ENCODE peak calls at places on chromosomes 6 and 20, in four cellular contexts. One of them, this sample, is unnamed.

GRCh38 chr6:88870728-88871330 is 92.6 kb downstream of the RNGTT start:
- DNase-seq in endodermal cell: no peak
- DNase-seq in tibial artery: no peak
- DNase-seq in cardiac fibroblast: peak; percentile 78
- DNase-seq in this sample: peak; percentile 43

GRCh38 chr20:58760881-58761280 is 68.3 kb downstream of the NPEPL1 start:
- DNase-seq in endodermal cell: peak; percentile 8
- DNase-seq in tibial artery: no peak
- DNase-seq in cardiac fibroblast: no peak
- DNase-seq in this sample: no peak

GRCh38 chr20:51650685-51651134 is 108.2 kb upstream of the NFATC2 start:
- DNase-seq in endodermal cell: peak; percentile 32
- DNase-seq in tibial artery: no peak
- DNase-seq in cardiac fibroblast: peak; percentile 66
- DNase-seq in this sample: peak; percentile 81

GRCh38 chr6:35690484-35690883 is 1.8 kb upstream of the FKBP5 start:
- DNase-seq in endodermal cell: no peak
- DNase-seq in tibial artery: no peak
- DNase-seq in cardiac fibroblast: no peak
- DNase-seq in this sample: no peak

GRCh38 chr6:36050305-36050704 is 22.7 kb downstream of the MAPK14 start:
- DNase-seq in endodermal cell: no peak
- DNase-seq in tibial artery: no peak
- DNase-seq in cardiac fibroblast: no peak
- DNase-seq in this sample: no peak

GRCh38 chr6:143401060-143401426 is 49.5 kb downstream of the ADAT2 start:
- DNase-seq in endodermal cell: no peak
- DNase-seq in tibial artery: no peak
- DNase-seq in cardiac fibroblast: no peak
- DNase-seq in this sample: no peak

GRCh38 chr20:43507150-43508080 is at the start of gene L3MBTL1:
- DNase-seq in endodermal cell: peak; percentile 90
- DNase-seq in tibial artery: no peak
- DNase-seq in cardiac fibroblast: peak; percentile 47
- DNase-seq in this sample: no peak

GRCh38 chr6:446418-447366 is 55.1 kb downstream of the IRF4 start:
- DNase-seq in endodermal cell: no peak
- DNase-seq in tibial artery: peak; percentile 5
- DNase-seq in cardiac fibroblast: no peak
- DNase-seq in this sample: no peak

GRCh38 chr6:140174509-140174908 is 800.1 kb upstream of the CITED2 start:
- DNase-seq in endodermal cell: no peak
- DNase-seq in tibial artery: no peak
- DNase-seq in cardiac fibroblast: peak; percentile 85
- DNase-seq in this sample: peak; percentile 35

GRCh38 chr6:166179704-166180103 is 12.1 kb upstream of the TBXT start:
- DNase-seq in endodermal cell: no peak
- DNase-seq in tibial artery: no peak
- DNase-seq in cardiac fibroblast: no peak
- DNase-seq in this sample: no peak

GRCh38 chr6:101663099-101663498 is 269.6 kb downstream of the GRIK2 start:
- DNase-seq in endodermal cell: no peak
- DNase-seq in tibial artery: no peak
- DNase-seq in cardiac fibroblast: no peak
- DNase-seq in this sample: no peak

GRCh38 chr6:88165877-88166492 is at the start of gene CNR1:
- DNase-seq in endodermal cell: peak; percentile 84
- DNase-seq in tibial artery: peak; percentile 88
- DNase-seq in cardiac fibroblast: peak; percentile 44
- DNase-seq in this sample: no peak

GRCh38 chr6:33142501-33142900 is 49.8 kb downstream of the COL11A2 start:
- DNase-seq in endodermal cell: no peak
- DNase-seq in tibial artery: no peak
- DNase-seq in cardiac fibroblast: no peak
- DNase-seq in this sample: no peak

GRCh38 chr6:131782764-131783163 is 25.1 kb upstream of the ENPP1 start:
- DNase-seq in endodermal cell: peak; percentile 59
- DNase-seq in tibial artery: no peak
- DNase-seq in cardiac fibroblast: no peak
- DNase-seq in this sample: no peak

GRCh38 chr20:62788607-62789006 is 7.7 kb upstream of the MRGBP start:
- DNase-seq in endodermal cell: no peak
- DNase-seq in tibial artery: no peak
- DNase-seq in cardiac fibroblast: no peak
- DNase-seq in this sample: no peak

GRCh38 chr20:50226093-50226974 is 35.7 kb downstream of the CEBPB start:
- DNase-seq in endodermal cell: peak; percentile 35
- DNase-seq in tibial artery: peak; percentile 89
- DNase-seq in cardiac fibroblast: peak; percentile 67
- DNase-seq in this sample: no peak

GRCh38 chr20:58712823-58713731 is 20.5 kb downstream of the NPEPL1 start:
- DNase-seq in endodermal cell: no peak
- DNase-seq in tibial artery: peak; percentile 55
- DNase-seq in cardiac fibroblast: no peak
- DNase-seq in this sample: no peak

GRCh38 chr6:163717106-163717764 is 302.7 kb downstream of the QKI start:
- DNase-seq in endodermal cell: no peak
- DNase-seq in tibial artery: no peak
- DNase-seq in cardiac fibroblast: no peak
- DNase-seq in this sample: no peak

GRCh38 chr6:11270030-11271027 is 37.9 kb upstream of the NEDD9 start:
- DNase-seq in endodermal cell: no peak
- DNase-seq in tibial artery: no peak
- DNase-seq in cardiac fibroblast: peak; percentile 77
- DNase-seq in this sample: no peak

GRCh38 chr20:12821249-12821648 is 187.5 kb upstream of the SPTLC3 start:
- DNase-seq in endodermal cell: no peak
- DNase-seq in tibial artery: no peak
- DNase-seq in cardiac fibroblast: no peak
- DNase-seq in this sample: no peak

GRCh38 chr6:16414205-16414604 is 175.8 kb downstream of the GMPR start:
- DNase-seq in endodermal cell: no peak
- DNase-seq in tibial artery: no peak
- DNase-seq in cardiac fibroblast: peak; percentile 38
- DNase-seq in this sample: no peak

GRCh38 chr6:75934643-75935472 is 137.6 kb downstream of the IMPG1 start:
- DNase-seq in endodermal cell: peak; percentile 84
- DNase-seq in tibial artery: no peak
- DNase-seq in cardiac fibroblast: peak; percentile 86
- DNase-seq in this sample: no peak

GRCh38 chr20:18695175-18695574 is 107.3 kb downstream of the DTD1 start:
- DNase-seq in endodermal cell: no peak
- DNase-seq in tibial artery: no peak
- DNase-seq in cardiac fibroblast: no peak
- DNase-seq in this sample: no peak

GRCh38 chr6:149060300-149060984 is 257.1 kb upstream of the TAB2 start:
- DNase-seq in endodermal cell: no peak
- DNase-seq in tibial artery: no peak
- DNase-seq in cardiac fibroblast: no peak
- DNase-seq in this sample: no peak

GRCh38 chr20:17625246-17626051 is 55.6 kb downstream of the DSTN start:
- DNase-seq in endodermal cell: no peak
- DNase-seq in tibial artery: peak; percentile 64
- DNase-seq in cardiac fibroblast: no peak
- DNase-seq in this sample: no peak

GRCh38 chr20:17610566-17611289 is 40.9 kb downstream of the DSTN start:
- DNase-seq in endodermal cell: peak; percentile 59
- DNase-seq in tibial artery: peak; percentile 65
- DNase-seq in cardiac fibroblast: no peak
- DNase-seq in this sample: no peak

GRCh38 chr6:68741501-68742343 is 106.6 kb downstream of the ADGRB3 start:
- DNase-seq in endodermal cell: no peak
- DNase-seq in tibial artery: no peak
- DNase-seq in cardiac fibroblast: no peak
- DNase-seq in this sample: no peak

DNA sequence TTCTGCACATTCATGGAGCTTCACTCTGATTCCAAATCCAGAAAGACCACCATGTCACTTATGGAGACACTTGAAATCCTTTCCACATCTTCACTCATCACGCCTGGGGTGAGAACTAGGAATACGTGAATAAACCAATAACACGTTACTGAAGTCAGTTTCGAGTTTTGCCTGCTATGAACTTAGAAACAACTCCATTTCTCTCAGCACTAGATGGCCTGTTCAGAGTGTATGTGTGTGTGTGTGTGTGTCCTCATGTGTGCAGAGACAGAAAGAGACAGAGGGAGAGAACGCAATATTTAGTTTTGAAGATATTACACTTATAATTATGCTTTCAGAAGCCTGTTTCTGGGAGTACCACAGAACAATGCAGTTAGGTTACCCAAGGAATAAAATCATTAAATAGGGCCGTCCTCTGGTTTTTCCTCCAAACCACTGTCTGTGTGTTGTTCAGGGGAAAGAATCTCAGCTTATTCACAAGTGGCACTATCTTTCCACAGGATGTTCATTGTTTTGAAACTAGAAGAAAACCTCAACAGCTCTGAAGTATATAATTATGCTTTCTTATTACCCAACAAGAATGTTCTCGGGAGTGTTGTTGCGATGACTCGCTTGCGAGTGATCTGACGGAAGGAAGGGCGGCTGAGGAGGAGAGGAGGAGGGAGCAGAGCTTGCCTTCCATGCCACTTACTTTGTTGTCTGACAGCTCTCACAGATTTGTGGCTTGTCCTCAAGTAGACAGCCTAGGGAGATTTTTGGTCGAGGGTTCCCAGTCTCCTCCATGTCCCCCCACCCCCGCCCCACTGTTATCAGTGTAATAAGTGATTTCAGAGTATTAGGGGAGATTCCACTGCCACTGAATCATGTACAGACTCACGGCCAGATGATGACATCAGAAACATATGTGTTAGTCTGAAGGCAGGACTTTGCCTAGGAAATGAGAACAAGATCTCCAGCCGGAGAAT is 80.9 kb upstream of the CCN6 start:
- DNase-seq in endodermal cell: peak; percentile 68
- DNase-seq in tibial artery: peak; percentile 80
- DNase-seq in cardiac fibroblast: peak; percentile 95
- DNase-seq in this sample: peak; percentile 83
- H3K4me3 ChIP-seq in endodermal cell: no peak overlapping the region
- H3K4me3 ChIP-seq in tibial artery: no peak overlapping the region
- H3K4me3 ChIP-seq in cardiac fibroblast: peak overlapping the region; percentile 19
- H3K4me3 ChIP-seq in this sample: peak overlapping the region; percentile 26

GRCh38 chr6:168999392-168999791 is 254.3 kb downstream of the THBS2 start:
- DNase-seq in endodermal cell: no peak
- DNase-seq in tibial artery: no peak
- DNase-seq in cardiac fibroblast: no peak
- DNase-seq in this sample: no peak
- TF ChIP-seq CTCF in endodermal cell: no peak
- TF ChIP-seq CTCF in tibial artery: no peak
- TF ChIP-seq CTCF in cardiac fibroblast: no peak
- TF ChIP-seq CTCF in this sample: no peak

DNA sequence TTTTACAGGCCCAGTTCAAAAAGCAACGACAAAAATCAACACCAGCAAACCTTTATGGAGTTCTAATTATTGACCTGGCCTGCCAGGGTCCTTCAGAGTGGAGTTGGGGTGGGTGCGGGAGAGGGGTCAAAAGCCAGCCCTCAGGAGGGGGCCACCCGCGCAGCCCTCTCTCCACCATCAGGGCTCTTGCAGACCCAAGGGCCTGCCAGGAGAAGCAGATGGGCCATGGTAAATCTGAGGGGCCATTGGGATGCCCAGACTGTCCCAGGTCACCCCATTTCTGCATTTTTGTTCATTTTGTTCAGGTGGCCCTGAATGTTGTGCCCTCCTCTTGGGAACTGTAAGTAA is 88.4 kb downstream of the DHX35 start:
- DNase-seq in endodermal cell: no peak
- DNase-seq in tibial artery: no peak
- DNase-seq in cardiac fibroblast: no peak
- DNase-seq in this sample: no peak
- H3K4me3 ChIP-seq in endodermal cell: peak overlapping the region; percentile 89
- H3K4me3 ChIP-seq in tibial artery: peak overlapping the region; percentile 59
- H3K4me3 ChIP-seq in cardiac fibroblast: peak overlapping the region; percentile 77
- H3K4me3 ChIP-seq in this sample: peak overlapping the region; percentile 80

DNA sequence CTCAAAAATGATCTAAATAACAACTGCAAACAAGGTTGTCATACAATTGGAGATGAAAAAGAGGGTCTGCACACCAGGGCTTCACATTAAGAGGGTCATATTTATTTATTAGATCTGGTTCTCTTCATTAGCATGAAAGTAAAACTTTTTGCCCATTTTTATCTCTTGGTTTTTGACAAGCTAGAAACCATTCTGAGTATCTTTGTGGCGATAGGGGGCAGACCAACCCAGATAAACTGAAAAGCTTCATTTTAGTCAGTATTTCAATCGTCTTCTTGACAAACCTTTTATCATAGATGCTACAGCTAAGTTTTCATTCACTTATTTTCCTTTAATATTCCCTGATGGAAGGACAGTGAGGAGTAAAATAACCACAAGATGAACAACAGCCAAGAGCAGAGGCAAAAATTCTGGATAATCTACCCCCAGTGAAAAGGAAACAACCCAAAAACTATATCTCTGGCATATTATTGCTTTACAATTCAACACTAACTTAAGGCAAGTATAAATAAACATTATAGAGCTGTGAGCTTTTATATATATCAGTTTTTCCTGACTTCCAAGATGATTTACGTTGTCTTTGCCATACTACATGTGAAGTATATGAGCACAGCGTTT is 45.2 kb downstream of the THEMIS start:
- DNase-seq in endodermal cell: peak; percentile 62
- DNase-seq in tibial artery: no peak
- DNase-seq in cardiac fibroblast: peak; percentile 66
- DNase-seq in this sample: no peak
- TF ChIP-seq CTCF in endodermal cell: peak; percentile 75
- TF ChIP-seq CTCF in tibial artery: peak; percentile 54
- TF ChIP-seq CTCF in cardiac fibroblast: peak; percentile 61
- TF ChIP-seq CTCF in this sample: peak; percentile 70

GRCh38 chr6:74455786-74456185 is 750.1 kb downstream of the COL12A1 start:
- DNase-seq in endodermal cell: no peak
- DNase-seq in tibial artery: no peak
- DNase-seq in cardiac fibroblast: no peak
- DNase-seq in this sample: no peak

GRCh38 chr6:74458536-74458935 is 747.3 kb downstream of the COL12A1 start:
- DNase-seq in endodermal cell: no peak
- DNase-seq in tibial artery: no peak
- DNase-seq in cardiac fibroblast: no peak
- DNase-seq in this sample: no peak

GRCh38 chr6:74459260-74459659 is 746.6 kb downstream of the COL12A1 start:
- DNase-seq in endodermal cell: no peak
- DNase-seq in tibial artery: no peak
- DNase-seq in cardiac fibroblast: no peak
- DNase-seq in this sample: no peak
- H3K4me3 ChIP-seq in endodermal cell: no peak overlapping the region
- H3K4me3 ChIP-seq in tibial artery: no peak overlapping the region
- H3K4me3 ChIP-seq in cardiac fibroblast: no peak overlapping the region
- H3K4me3 ChIP-seq in this sample: no peak overlapping the region

DNA sequence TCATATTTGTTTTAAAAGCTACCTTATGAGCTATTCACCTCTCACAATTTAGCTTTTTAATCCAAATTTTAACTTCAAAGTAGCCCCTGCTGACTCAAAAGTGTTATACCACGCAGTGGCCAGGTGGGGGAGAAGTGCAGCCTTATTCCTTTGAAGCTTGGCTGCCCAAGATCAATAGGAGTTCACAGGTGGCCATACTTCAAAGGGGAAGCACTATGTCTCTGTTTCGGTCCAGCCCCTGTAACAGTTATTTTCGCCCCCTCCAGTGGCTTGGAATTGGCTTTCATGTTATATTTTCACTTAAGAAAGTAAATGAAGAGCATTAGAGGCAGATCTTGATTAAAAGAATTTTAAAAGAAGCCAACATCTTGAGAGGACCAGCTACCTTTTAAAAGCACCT is 608.4 kb downstream of the EPHA7 start:
- DNase-seq in endodermal cell: peak; percentile 87
- DNase-seq in tibial artery: no peak
- DNase-seq in cardiac fibroblast: peak; percentile 37
- DNase-seq in this sample: peak; percentile 7
- TF ChIP-seq CTCF in endodermal cell: peak; percentile 89
- TF ChIP-seq CTCF in tibial artery: peak; percentile 10
- TF ChIP-seq CTCF in cardiac fibroblast: peak; percentile 29
- TF ChIP-seq CTCF in this sample: peak; percentile 87

This sample was measured in epithelial cell of proximal tubule.